ENCODE peak calls at places on chromosomes 7 and 10, in nine cellular contexts. N is uterus, P is IMR-90, M is left ventricle myocardium inferior, H is MM.1S, L is fibroblast of lung, F is heart left ventricle, C is pancreas, A is heart right ventricle. B is an unnamed sample. For H3K4me1, the result is how much of the 10 kb centered on the place peaks cover.

GRCh38 chr7:27031289-27032172 is 64.3 kb downstream of the HOXA1 start:
- DNase-seq in M (no peak), N (no peak), F (no peak), A (no peak), P (peak), C (no peak), L (peak), H (peak), B (no peak)

GRCh38 chr10:66378117-66378876 is 547.5 kb upstream of the LRRTM3 start:
- DNase-seq in H (no peak), A (no peak), P (no peak), L (peak), M (no peak), F (no peak), N (no peak), C (no peak), B (no peak)

GRCh38 chr7:32957326-32958045 is at the start of gene FKBP9:
- DNase-seq in C (peak), N (peak), L (peak), M (peak), F (peak), P (peak), A (peak), H (peak), B (peak)

GRCh38 chr7:151025924-151026671 is 1.8 kb upstream of the ATG9B start:
- DNase-seq in L (peak), N (no peak), A (no peak), C (no peak), P (peak), F (no peak), H (peak), M (no peak), B (no peak)

GRCh38 chr7:34184466-34184865 is 279.1 kb downstream of the BMPER start:
- DNase-seq in L (no peak), N (no peak), P (peak), M (no peak), F (no peak), A (no peak), H (no peak), C (no peak), B (no peak)

GRCh38 chr10:44935201-44935960 is 24.2 kb upstream of the RASSF4 start:
- DNase-seq in P (peak), L (peak), N (no peak), A (peak), F (peak), H (no peak), M (peak), C (no peak), B (no peak)

GRCh38 chr7:57653262-57653830 is 203.4 kb downstream of the ZNF716 start:
- DNase-seq in N (no peak), H (no peak), P (no peak), C (no peak), M (no peak), F (no peak), L (no peak), A (no peak), B (no peak)

GRCh38 chr10:91804126-91804510 is 5.9 kb downstream of the TNKS2 start:
- DNase-seq in C (no peak), H (no peak), N (no peak), M (no peak), P (no peak), F (no peak), A (no peak), L (no peak), B (no peak)

GRCh38 chr7:30706316-30706715 is 24.1 kb upstream of the CRHR2 start:
- DNase-seq in C (no peak), P (no peak), N (no peak), A (no peak), M (no peak), L (no peak), H (no peak), F (no peak), B (no peak)

GRCh38 chr10:33258951-33259350 is 75.5 kb downstream of the NRP1 start:
- DNase-seq in P (peak), L (peak), C (no peak), H (no peak), M (no peak), A (no peak), F (no peak), N (no peak), B (no peak)

GRCh38 chr10:23294638-23295247 is 49.9 kb downstream of the C10orf67 start:
- DNase-seq in M (no peak), N (no peak), H (peak), C (no peak), A (no peak), L (no peak), F (no peak), P (peak), B (no peak)

GRCh38 chr10:125450218-125450617 is 232.7 kb downstream of the TEX36 start:
- DNase-seq in A (no peak), M (no peak), N (no peak), L (no peak), F (no peak), P (no peak), H (no peak), C (no peak), B (no peak)
- TF ChIP-seq CTCF in A (no peak), M (no peak), N (no peak), L (no peak), F (no peak), P (no peak), H (no peak), C (no peak), B (no peak)

DNA sequence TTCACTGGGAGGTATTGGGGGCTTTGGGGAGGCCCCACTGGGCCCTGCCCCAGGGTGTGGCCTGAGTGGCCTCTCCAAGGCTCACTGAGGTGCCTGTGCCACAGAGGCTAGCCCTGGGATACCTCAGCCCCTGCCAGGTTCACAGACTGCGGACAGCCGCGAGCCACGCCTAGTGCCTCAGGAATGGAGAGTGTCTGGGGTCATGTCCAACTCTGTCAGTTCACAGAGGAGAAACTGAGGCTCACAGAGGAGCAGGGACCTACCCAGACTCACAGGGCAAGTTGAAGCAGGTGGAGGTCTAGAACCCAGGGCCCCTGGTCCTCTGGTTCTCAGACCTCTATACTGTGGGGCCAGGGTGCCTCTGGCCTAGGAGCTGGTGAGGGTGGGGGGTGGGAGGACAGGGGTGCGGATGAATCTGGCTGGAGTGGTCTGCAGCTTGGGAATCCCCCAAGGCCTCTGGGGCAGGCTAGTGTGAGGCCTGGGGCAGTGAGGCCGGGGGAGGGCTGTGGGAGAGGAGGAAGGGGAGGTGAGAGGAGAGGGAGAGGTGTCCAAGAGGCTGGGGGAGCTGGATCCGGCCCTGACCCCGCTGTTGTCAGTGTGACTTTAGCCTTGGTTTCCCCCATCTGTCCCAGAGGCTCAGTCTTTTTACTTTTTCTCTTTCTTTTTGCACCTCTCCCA is 20.0 kb downstream of the NEURL1 start:
- DNase-seq in H (no peak), L (no peak), M (no peak), A (no peak), P (no peak), N (no peak), F (no peak), C (no peak), B (no peak)
- H3K4me1 ChIP-seq in H (under half), L (under half), M (under half), A (under half), P (under half), N (under half), F (under half), C (under half), B (under half)

GRCh38 chr7:91852263-91852741 is 28.2 kb downstream of the MTERF1 start:
- DNase-seq in L (peak), A (no peak), N (no peak), P (peak), F (no peak), C (no peak), M (no peak), H (peak), B (no peak)
- TF ChIP-seq CTCF in L (peak), A (no peak), N (no peak), P (peak), F (no peak), C (no peak), M (no peak), H (peak), B (peak)

DNA sequence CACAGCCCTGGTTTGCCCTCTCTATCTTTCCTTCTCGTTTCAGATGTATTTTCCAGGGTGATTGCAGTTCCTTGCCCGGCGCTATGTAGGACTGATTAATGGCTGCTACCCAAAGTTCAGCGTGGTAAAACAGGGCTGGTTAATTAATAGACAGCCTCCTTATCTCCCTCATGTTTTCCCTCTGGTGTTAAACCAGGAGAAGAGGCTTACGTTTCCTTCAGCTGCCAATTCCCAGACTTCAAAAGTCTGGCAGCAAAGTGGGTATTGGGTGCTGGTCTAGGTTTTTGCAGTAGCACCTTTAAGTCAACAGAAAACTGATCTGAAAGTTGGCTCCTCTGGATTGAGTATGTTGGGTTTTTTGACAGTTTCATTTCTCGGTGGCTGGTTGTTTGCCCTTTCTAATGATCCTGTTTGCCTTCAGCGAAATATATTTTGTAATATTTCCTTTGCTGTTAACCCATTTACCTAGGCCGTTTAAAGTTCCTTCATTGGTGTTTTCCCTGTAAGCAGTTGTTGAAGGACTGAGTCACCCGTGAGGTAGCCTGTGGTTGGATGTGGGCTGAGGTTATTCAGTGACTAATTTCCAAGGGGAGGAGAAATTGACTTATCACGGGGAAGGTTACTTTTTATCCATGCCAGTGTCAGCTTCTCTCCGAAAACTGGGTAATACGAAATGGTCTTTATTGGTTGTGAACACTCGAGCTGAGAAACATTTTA is 257.1 kb downstream of the KIAA1217 start:
- DNase-seq in H (peak), A (no peak), L (peak), M (no peak), C (no peak), F (no peak), N (no peak), P (peak), B (no peak)
- H3K4me1 ChIP-seq in H (under half), A (under half), L (under half), M (half or more), C (under half), F (under half), N (under half), P (under half), B (under half)

B was measured in lower lobe of right lung.